ENCODE peak calls at places on chromosomes 7 and 10, in five cellular contexts. R is GM12878, A is H1, P is K562, I is HepG2. N is an unnamed sample.

GRCh38 chr10:3942930-3943489 is 158.0 kb upstream of the KLF6 start:
- DNase-seq in R (no peak), A (no peak), P (no peak), I (no peak), N (no peak)

GRCh38 chr10:93458821-93459257 is 23.3 kb downstream of the MYOF start:
- DNase-seq in R (no peak), A (no peak), P (no peak), I (peak; percentile 55), N (no peak)

GRCh38 chr10:3636356-3637181 is 148.4 kb downstream of the KLF6 start:
- DNase-seq in R (no peak), A (no peak), P (no peak), I (no peak), N (peak; percentile 42)

GRCh38 chr10:21634599-21635365 is 100.8 kb downstream of the MLLT10 start:
- DNase-seq in R (no peak), A (no peak), P (no peak), I (no peak), N (no peak)

GRCh38 chr7:116340201-116340847 is 130.0 kb downstream of the TES start:
- DNase-seq in R (no peak), A (no peak), P (no peak), I (no peak), N (no peak)

GRCh38 chr7:105800442-105800841 is 76.0 kb downstream of the ATXN7L1 start:
- DNase-seq in R (peak; percentile 26), A (no peak), P (no peak), I (no peak), N (no peak)

GRCh38 chr7:29859491-29860180 is 53.3 kb downstream of the WIPF3 start:
- DNase-seq in R (no peak), A (no peak), P (no peak), I (no peak), N (no peak)

GRCh38 chr10:89458289-89458688 is 43.9 kb downstream of the IFIT5 start:
- DNase-seq in R (no peak), A (no peak), P (no peak), I (no peak), N (no peak)

GRCh38 chr10:2921956-2922680 is 145.2 kb upstream of the PFKP start:
- DNase-seq in R (no peak), A (no peak), P (no peak), I (no peak), N (peak; percentile 56)

GRCh38 chr10:11906714-11907113 is 83.6 kb downstream of the PROSER2 start:
- DNase-seq in R (no peak), A (no peak), P (no peak), I (no peak), N (no peak)

GRCh38 chr10:124300224-124300623 is 118.5 kb downstream of the OAT start:
- DNase-seq in R (no peak), A (no peak), P (no peak), I (no peak), N (no peak)

GRCh38 chr7:23467731-23468720 is 2.3 kb downstream of the IGF2BP3 start:
- DNase-seq in R (no peak), A (peak; percentile 73), P (peak; percentile 77), I (peak; percentile 56), N (peak; percentile 48)

GRCh38 chr7:54995631-54996340 is 23.0 kb upstream of the EGFR start:
- DNase-seq in R (peak; percentile 17), A (no peak), P (peak; percentile 18), I (peak; percentile 39), N (no peak)

GRCh38 chr7:69659964-69660363 is 61.7 kb downstream of the AUTS2 start:
- DNase-seq in R (no peak), A (no peak), P (no peak), I (no peak), N (no peak)

GRCh38 chr7:134562136-134562535 is 13.2 kb downstream of the AKR1B15 start:
- DNase-seq in R (no peak), A (no peak), P (no peak), I (no peak), N (no peak)

GRCh38 chr10:117480097-117480496 is 62.4 kb upstream of the EMX2 start:
- DNase-seq in R (no peak), A (no peak), P (no peak), I (no peak), N (no peak)

GRCh38 chr10:8402469-8403074 is 348.1 kb downstream of the GATA3 start:
- DNase-seq in R (no peak), A (no peak), P (no peak), I (no peak), N (no peak)

GRCh38 chr7:112192236-112193154 is 13.7 kb downstream of the DOCK4 start:
- DNase-seq in R (no peak), A (no peak), P (no peak), I (no peak), N (no peak)

GRCh38 chr7:15621468-15621867 is 59.7 kb upstream of the AGMO start:
- DNase-seq in R (no peak), A (no peak), P (no peak), I (no peak), N (no peak)

GRCh38 chr7:158470336-158470735 is 117.3 kb downstream of the PTPRN2 start:
- DNase-seq in R (no peak), A (no peak), P (no peak), I (no peak), N (no peak)

GRCh38 chr7:139543801-139544603 is 20.5 kb downstream of the CLEC2L start:
- DNase-seq in R (no peak), A (no peak), P (peak; percentile 87), I (no peak), N (peak; percentile 56)

GRCh38 chr7:122211362-122211761 is 67.3 kb upstream of the AASS start:
- DNase-seq in R (no peak), A (no peak), P (no peak), I (no peak), N (no peak)

GRCh38 chr7:130149575-130150139 is 55.5 kb downstream of the TMEM209 start:
- DNase-seq in R (no peak), A (peak; percentile 47), P (no peak), I (no peak), N (no peak)

GRCh38 chr7:74179935-74180604 is 5.9 kb downstream of the EIF4H start:
- DNase-seq in R (no peak), A (no peak), P (no peak), I (no peak), N (no peak)

GRCh38 chr10:43458227-43458626 is 21.3 kb downstream of the ZNF487 start:
- DNase-seq in R (no peak), A (no peak), P (no peak), I (no peak), N (no peak)
- TF ChIP-seq POLR2AphosphoS5 in R (no peak), A (no peak), P (no peak), I (no peak), N (no peak)

GRCh38 chr10:132186488-132187413 is at the start of gene DPYSL4:
- DNase-seq in R (no peak), A (peak; percentile 76), P (peak; percentile 5), I (no peak), N (peak; percentile 99)
- TF ChIP-seq USF2 in R (no peak), A (no peak), P (no peak), I (no peak), N (no peak)

GRCh38 chr10:84549368-84549767 is 221.0 kb downstream of the CCSER2 start:
- DNase-seq in R (no peak), A (no peak), P (no peak), I (no peak), N (no peak)

GRCh38 chr10:84546609-84547008 is 218.2 kb downstream of the CCSER2 start:
- DNase-seq in R (no peak), A (no peak), P (no peak), I (no peak), N (no peak)

GRCh38 chr10:84550756-84551436 is 222.5 kb downstream of the CCSER2 start:
- DNase-seq in R (no peak), A (peak; percentile 8), P (no peak), I (no peak), N (no peak)

GRCh38 chr10:84551437-84552120 is 223.2 kb downstream of the CCSER2 start:
- DNase-seq in R (no peak), A (peak; percentile 13), P (no peak), I (no peak), N (no peak)

DNA sequence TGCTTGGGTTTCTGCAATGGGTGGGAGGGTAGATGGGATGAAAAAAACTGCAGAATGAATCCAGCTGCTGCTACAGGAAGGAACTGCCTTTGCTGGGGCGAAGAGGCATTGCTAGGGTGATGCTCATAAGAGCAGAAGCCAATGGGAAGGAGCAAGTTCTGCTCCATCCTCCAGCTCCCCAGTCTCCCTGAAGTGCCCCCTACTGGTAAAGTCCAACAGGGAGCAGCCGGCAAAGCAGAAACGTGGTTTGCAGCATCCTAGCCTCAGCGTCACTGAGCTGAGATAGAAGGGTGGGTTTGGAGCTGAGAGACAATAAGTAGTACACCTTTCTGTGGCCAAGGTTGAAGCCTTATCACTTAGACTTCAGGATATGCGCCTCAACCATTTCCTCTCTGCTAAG is 220.5 kb downstream of the CCSER2 start:
- DNase-seq in R (no peak), A (peak; percentile 63), P (peak; percentile 52), I (no peak), N (no peak)
- TF ChIP-seq POLR2AphosphoS5 in R (no peak), A (no peak), P (no peak), I (no peak), N (no peak)

DNA sequence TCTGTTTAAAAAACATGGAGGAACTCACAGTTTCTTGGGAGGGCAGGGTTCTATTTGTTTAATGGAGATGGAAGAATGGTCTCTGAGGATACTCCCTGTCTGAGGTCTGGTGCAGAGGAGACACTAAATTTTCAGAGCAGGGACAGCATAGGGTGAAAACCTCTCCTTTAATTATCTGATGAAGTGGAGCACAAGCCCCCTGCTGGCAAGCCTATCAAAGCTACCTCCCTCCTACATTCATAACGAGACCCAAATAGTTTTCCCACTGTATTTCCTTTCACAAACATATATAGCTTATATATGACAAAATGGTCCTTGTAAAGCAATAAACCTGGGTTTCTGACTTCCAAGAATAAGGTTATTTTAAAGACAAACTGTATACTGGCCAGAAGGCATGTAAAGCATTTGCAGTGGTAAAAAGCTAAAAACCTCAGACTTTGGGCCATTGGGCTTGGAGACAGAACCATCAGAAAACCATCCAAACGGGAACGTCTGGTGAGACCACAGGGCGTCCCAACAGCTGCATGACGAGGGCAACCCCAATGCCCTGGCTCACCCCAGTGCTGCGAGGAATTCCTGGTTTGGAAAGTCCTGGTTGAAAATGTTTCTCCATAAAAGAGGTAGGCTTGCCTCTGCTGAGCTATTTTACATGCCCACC is 201.3 kb downstream of the FANK1 start:
- DNase-seq in R (no peak), A (no peak), P (no peak), I (peak; percentile 4), N (no peak)
- TF ChIP-seq USF2 in R (no peak), A (no peak), P (no peak), I (no peak), N (no peak)

GRCh38 chr10:68284597-68284996 is 47.3 kb upstream of the HNRNPH3 start:
- DNase-seq in R (no peak), A (no peak), P (no peak), I (no peak), N (no peak)
- TF ChIP-seq POLR2AphosphoS5 in R (no peak), A (no peak), P (no peak), I (no peak), N (no peak)

DNA sequence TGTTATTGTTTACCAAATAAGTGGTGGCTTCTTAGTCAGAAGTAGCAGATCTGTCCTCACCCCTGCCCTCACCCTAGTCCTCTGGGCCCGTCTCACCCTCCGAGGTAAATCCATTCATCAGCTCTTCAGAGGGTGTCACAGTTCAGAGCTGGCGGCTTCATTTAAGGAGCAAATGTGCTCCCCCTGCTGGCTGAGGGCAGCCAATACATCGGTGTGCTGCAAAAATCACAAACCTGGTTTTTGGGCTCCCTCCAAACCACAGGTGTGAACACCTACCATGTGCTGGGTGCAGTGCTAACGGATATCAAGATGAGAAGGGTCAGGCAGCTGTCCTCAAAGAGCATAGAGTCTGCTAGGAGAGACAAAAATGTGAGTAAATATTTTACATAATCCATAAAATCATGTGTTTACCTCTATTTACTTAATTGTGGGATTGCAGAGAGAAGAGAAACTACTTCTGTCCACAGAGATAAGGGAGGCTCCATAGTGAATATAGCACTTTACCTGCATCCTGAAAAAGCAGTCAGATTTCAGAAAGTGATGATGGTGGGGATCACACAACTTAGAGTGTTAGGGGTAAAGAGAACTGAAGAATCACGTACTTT is 15.5 kb upstream of the CRTAC1 start:
- DNase-seq in R (no peak), A (peak; percentile 79), P (peak; percentile 66), I (peak; percentile 52), N (peak; percentile 72)
- TF ChIP-seq USF2 in R (no peak), A (no peak), P (no peak), I (no peak), N (no peak)